ENCODE peak calls at places on chromosomes 7 and 10, in four cellular contexts. S, M, D and O are unnamed samples.

GRCh38 chr10:23718946-23719345 is 280.1 kb downstream of the OTUD1 start:
- DNase-seq in S (no peak), M (no peak), D (no peak), O (no peak)

GRCh38 chr7:29988391-29989256 is 977 bp downstream of the SCRN1 start:
- DNase-seq in S (peak; percentile 29), M (peak; percentile 46), D (peak; percentile 51), O (no peak)

GRCh38 chr7:90613088-90613498 is 17.0 kb downstream of the CDK14 start:
- DNase-seq in S (no peak), M (no peak), D (no peak), O (no peak)

GRCh38 chr7:80659120-80660055 is 20.9 kb downstream of the CD36 start:
- DNase-seq in S (peak; percentile 36), M (no peak), D (peak; percentile 62), O (no peak)

GRCh38 chr7:4138866-4139265 is 543.2 kb upstream of the FOXK1 start:
- DNase-seq in S (no peak), M (no peak), D (no peak), O (peak; percentile 83)

GRCh38 chr7:83643754-83644153 is 5.2 kb downstream of the SEMA3E start:
- DNase-seq in S (no peak), M (no peak), D (peak; percentile 87), O (no peak)

GRCh38 chr7:95478139-95479037 is 7.4 kb upstream of the ASB4 start:
- DNase-seq in S (no peak), M (no peak), D (no peak), O (no peak)

GRCh38 chr10:103592186-103593021 is 98.9 kb downstream of the NEURL1 start:
- DNase-seq in S (peak; percentile 42), M (no peak), D (peak; percentile 51), O (no peak)

GRCh38 chr10:70997236-70997635 is 108.9 kb upstream of the PCBD1 start:
- DNase-seq in S (no peak), M (no peak), D (no peak), O (no peak)

GRCh38 chr10:16193241-16193640 is 243.6 kb upstream of the PTER start:
- DNase-seq in S (no peak), M (no peak), D (no peak), O (no peak)

GRCh38 chr10:505459-505858 is 184.0 kb downstream of the DIP2C start:
- DNase-seq in S (no peak), M (no peak), D (no peak), O (no peak)

GRCh38 chr10:4809156-4809555 is 16.9 kb upstream of the AKR1E2 start:
- DNase-seq in S (no peak), M (no peak), D (no peak), O (no peak)

GRCh38 chr10:90787906-90788491 is 69.8 kb downstream of the HTR7 start:
- DNase-seq in S (peak; percentile 12), M (no peak), D (peak; percentile 55), O (no peak)

GRCh38 chr10:61140765-61141392 is 196.9 kb upstream of the RHOBTB1 start:
- DNase-seq in S (peak; percentile 50), M (peak; percentile 48), D (peak; percentile 96), O (no peak)

GRCh38 chr10:89283988-89284475 is 17.8 kb upstream of the IFIT2 start:
- DNase-seq in S (no peak), M (no peak), D (peak; percentile 64), O (no peak)

GRCh38 chr7:77351539-77352004 is 64.6 kb downstream of the GSAP start:
- DNase-seq in S (no peak), M (no peak), D (no peak), O (no peak)

GRCh38 chr7:158492372-158492771 is 95.3 kb downstream of the PTPRN2 start:
- DNase-seq in S (no peak), M (no peak), D (no peak), O (no peak)

GRCh38 chr7:51366930-51367613 is 50.5 kb upstream of the COBL start:
- DNase-seq in S (peak; percentile 54), M (peak; percentile 53), D (peak; percentile 75), O (no peak)

GRCh38 chr7:68730871-68731403 is 867.3 kb upstream of the AUTS2 start:
- DNase-seq in S (no peak), M (peak; percentile 64), D (no peak), O (no peak)

GRCh38 chr7:16657656-16658279 is 11.8 kb downstream of the BZW2 start:
- DNase-seq in S (no peak), M (no peak), D (peak; percentile 37), O (no peak)
- TF ChIP-seq CTCF in S (no peak), M (no peak), D (no peak), O (peak; percentile 26)

GRCh38 chr7:2041496-2042367 is 191.0 kb downstream of the MAD1L1 start:
- DNase-seq in S (no peak), M (no peak), D (no peak), O (peak; percentile 48)
- TF ChIP-seq CTCF in S (no peak), M (no peak), D (no peak), O (no peak)

GRCh38 chr10:129657297-129657974 is 190.4 kb downstream of the MGMT start:
- DNase-seq in S (no peak), M (no peak), D (no peak), O (no peak)

GRCh38 chr10:129655679-129656031 is 188.6 kb downstream of the MGMT start:
- DNase-seq in S (no peak), M (no peak), D (no peak), O (no peak)

GRCh38 chr10:129659881-129660280 is 192.8 kb downstream of the MGMT start:
- DNase-seq in S (no peak), M (no peak), D (no peak), O (no peak)

GRCh38 chr10:129656642-129657041 is 189.6 kb downstream of the MGMT start:
- DNase-seq in S (no peak), M (no peak), D (no peak), O (no peak)

DNA sequence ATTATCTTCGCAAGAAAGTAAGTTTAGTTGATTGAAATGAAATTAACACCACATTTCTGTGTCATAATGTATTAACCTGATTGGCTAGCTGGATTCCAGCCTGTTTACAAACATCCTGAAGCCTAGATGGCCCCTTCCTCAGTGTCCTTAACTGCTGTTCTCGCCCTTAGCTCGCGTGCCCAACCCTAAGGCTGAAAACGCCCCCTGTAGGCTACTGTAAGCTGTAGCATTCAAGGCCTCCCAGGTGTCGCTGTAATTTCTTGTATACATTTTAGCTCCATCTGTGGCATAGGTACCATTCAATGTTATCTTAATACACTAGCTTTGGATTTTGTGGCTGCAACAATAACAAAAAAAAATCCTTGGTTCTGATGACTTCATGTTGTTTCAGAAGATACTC is 191.6 kb downstream of the MGMT start:
- DNase-seq in S (no peak), M (no peak), D (peak; percentile 30), O (no peak)
- TF ChIP-seq CTCF in S (no peak), M (no peak), D (peak; percentile 62), O (peak; percentile 52)

GRCh38 chr10:114683593-114683992 is 25.5 kb upstream of the ABLIM1 start:
- DNase-seq in S (no peak), M (no peak), D (no peak), O (no peak)
- TF ChIP-seq CTCF in S (no peak), M (no peak), D (no peak), O (no peak)

GRCh38 chr7:12409097-12409711 is 5.5 kb upstream of the VWDE start:
- DNase-seq in S (no peak), M (no peak), D (no peak), O (no peak)

GRCh38 chr7:12402365-12402725 is 1.3 kb downstream of the VWDE start:
- DNase-seq in S (no peak), M (no peak), D (peak; percentile 51), O (no peak)

GRCh38 chr7:12398186-12398585 is 5.5 kb downstream of the VWDE start:
- DNase-seq in S (no peak), M (no peak), D (no peak), O (no peak)

GRCh38 chr7:12401538-12402364 is 1.9 kb downstream of the VWDE start:
- DNase-seq in S (no peak), M (no peak), D (no peak), O (no peak)

GRCh38 chr7:12403287-12404181 is at the start of gene VWDE:
- DNase-seq in S (peak; percentile 68), M (no peak), D (peak; percentile 80), O (peak; percentile 82)
- TF ChIP-seq CTCF in S (peak; percentile 20), M (no peak), D (no peak), O (no peak)

GRCh38 chr10:124279882-124280281 is 138.8 kb downstream of the OAT start:
- DNase-seq in S (no peak), M (no peak), D (no peak), O (peak; percentile 48)

GRCh38 chr10:124280916-124281315 is 137.8 kb downstream of the OAT start:
- DNase-seq in S (no peak), M (no peak), D (no peak), O (peak; percentile 54)

GRCh38 chr10:124281666-124282065 is 137.1 kb downstream of the OAT start:
- DNase-seq in S (no peak), M (no peak), D (no peak), O (peak; percentile 81)

GRCh38 chr10:124278356-124278755 is 140.4 kb downstream of the OAT start:
- DNase-seq in S (no peak), M (no peak), D (no peak), O (peak; percentile 35)

DNA sequence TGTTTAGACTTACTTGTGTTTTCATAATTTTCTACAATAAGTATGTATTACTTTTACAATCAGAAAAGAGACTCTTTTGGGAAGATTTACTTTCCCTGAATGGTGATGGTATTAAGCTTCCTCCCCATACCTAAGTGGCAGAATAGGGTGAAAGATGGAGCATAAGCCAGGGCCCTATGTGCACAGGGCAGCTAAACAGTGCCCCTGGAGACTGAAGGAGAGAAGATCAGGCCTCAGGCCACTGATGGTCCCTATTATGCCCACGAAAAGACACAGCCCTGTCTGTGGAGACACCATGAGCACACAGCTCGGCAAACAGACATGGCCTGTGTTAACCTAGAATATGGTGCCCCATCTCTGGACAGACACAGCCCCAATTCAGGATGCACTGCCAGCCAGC is 139.4 kb downstream of the OAT start:
- DNase-seq in S (no peak), M (no peak), D (no peak), O (no peak)
- TF ChIP-seq CTCF in S (peak; percentile 18), M (no peak), D (no peak), O (no peak)